ENCODE peak calls at places on chromosomes 6 and 20, in five cellular contexts. C is nephron progenitor cell; Z is posterior cingulate gyrus; A is activated naive CD8-positive, alpha-beta T cell treated with anti-CD3 and anti-CD28 coated beads for 36 hours; S is KBM-7. F is an unnamed sample.

GRCh38 chr6:7129784-7130569 is 22.2 kb downstream of the RREB1 start:
- DNase-seq in C (no peak), Z (no peak), A (no peak), S (no peak), F (no peak)

GRCh38 chr6:170122676-170123075 is 168.2 kb downstream of the DLL1 start:
- DNase-seq in C (no peak), Z (no peak), A (no peak), S (no peak), F (no peak)

GRCh38 chr6:122751291-122751690 is 28.2 kb upstream of the FABP7 start:
- DNase-seq in C (no peak), Z (no peak), A (no peak), S (no peak), F (no peak)

GRCh38 chr6:3228046-3228671 is 706 bp upstream of the TUBB2B start:
- DNase-seq in C (peak), Z (no peak), A (peak), S (no peak), F (no peak)

GRCh38 chr6:10713962-10714361 is 8.9 kb upstream of the TMEM14C start:
- DNase-seq in C (no peak), Z (no peak), A (no peak), S (no peak), F (no peak)

GRCh38 chr6:116507324-116507723 is 4.1 kb upstream of the CALHM5 start:
- DNase-seq in C (no peak), Z (no peak), A (no peak), S (no peak), F (no peak)

GRCh38 chr6:159966981-159967380 is 1.9 kb upstream of the IGF2R start:
- DNase-seq in C (no peak), Z (no peak), A (no peak), S (no peak), F (no peak)

GRCh38 chr20:57654363-57654997 is 34.3 kb upstream of the ZBP1 start:
- DNase-seq in C (peak), Z (peak), A (peak), S (peak), F (no peak)

GRCh38 chr20:64232794-64233193 is 22.8 kb upstream of the PCMTD2 start:
- DNase-seq in C (no peak), Z (peak), A (no peak), S (no peak), F (no peak)

GRCh38 chr20:51318058-51318960 is 224.2 kb downstream of the NFATC2 start:
- DNase-seq in C (peak), Z (peak), A (peak), S (peak), F (no peak)

GRCh38 chr6:157741321-157741720 is 81.7 kb upstream of the SNX9 start:
- DNase-seq in C (no peak), Z (no peak), A (no peak), S (no peak), F (no peak)

GRCh38 chr6:134593887-134594286 is 276.0 kb upstream of the SGK1 start:
- DNase-seq in C (no peak), Z (peak), A (no peak), S (peak), F (peak)

GRCh38 chr6:111552999-111553398 is 52.7 kb downstream of the TRAF3IP2 start:
- DNase-seq in C (no peak), Z (no peak), A (no peak), S (no peak), F (no peak)

GRCh38 chr20:24586523-24586840 is 117.1 kb downstream of the SYNDIG1 start:
- DNase-seq in C (no peak), Z (no peak), A (no peak), S (no peak), F (no peak)

GRCh38 chr6:6811151-6812002 is 222.9 kb downstream of the LY86 start:
- DNase-seq in C (no peak), Z (no peak), A (peak), S (no peak), F (no peak)